ENCODE peak calls at places on chromosome 22, in five cellular contexts. R is tibial nerve, O is fibroblast of the aortic adventitia, K is pancreas, X is heart right ventricle. C is an unnamed sample.

GRCh38 chr22:44920183-44920582 is 89.6 kb downstream of the PHF21B start:
- DNase-seq in R (no peak), O (no peak), X (no peak), K (no peak), C (no peak)

GRCh38 chr22:40684728-40685127 is 5.4 kb downstream of the MCHR1 start:
- DNase-seq in X (no peak), O (no peak), K (no peak), R (no peak), C (no peak)

GRCh38 chr22:46150615-46151423 is 493 bp downstream of the PPARA start:
- DNase-seq in O (no peak), K (no peak), R (no peak), X (no peak), C (no peak)

GRCh38 chr22:22171357-22172218 is 73.0 kb upstream of the VPREB1 start:
- DNase-seq in R (no peak), O (no peak), K (no peak), X (no peak), C (peak; percentile 18)

GRCh38 chr22:20868225-20868944 is 9.6 kb downstream of the SNAP29 start:
- DNase-seq in X (no peak), K (no peak), O (no peak), R (no peak), C (no peak)

GRCh38 chr22:47806894-47807293 is 1044.4 kb downstream of the TBC1D22A start:
- DNase-seq in K (no peak), R (no peak), X (no peak), O (no peak), C (no peak)

GRCh38 chr22:34414467-34415440 is 494.5 kb upstream of the LARGE1 start:
- DNase-seq in K (peak; percentile 33), R (no peak), X (peak; percentile 12), O (no peak), C (peak; percentile 14)

GRCh38 chr22:33854724-33855123 is 65.6 kb downstream of the LARGE1 start:
- DNase-seq in K (no peak), R (no peak), X (no peak), O (no peak), C (no peak)

GRCh38 chr22:44532466-44533025 is 34.5 kb upstream of the RTL6 start:
- DNase-seq in K (no peak), O (no peak), X (no peak), R (no peak), C (no peak)

GRCh38 chr22:44589831-44590230 is 91.8 kb upstream of the RTL6 start:
- DNase-seq in O (no peak), R (no peak), K (no peak), X (no peak), C (no peak)

GRCh38 chr22:47354668-47355387 is 592.4 kb downstream of the TBC1D22A start:
- DNase-seq in R (no peak), X (no peak), O (no peak), K (no peak), C (no peak)

GRCh38 chr22:47043835-47044721 is 281.6 kb downstream of the TBC1D22A start:
- DNase-seq in K (peak; percentile 89), R (no peak), O (no peak), X (no peak), C (peak; percentile 17)

GRCh38 chr22:45743687-45744086 is 72.1 kb downstream of the ATXN10 start:
- DNase-seq in X (peak; percentile 12), R (no peak), O (peak; percentile 45), K (no peak), C (no peak)

GRCh38 chr22:41968601-41969000 is 642 bp upstream of the SEPTIN3 start:
- DNase-seq in R (no peak), X (no peak), O (peak; percentile 12), K (no peak), C (no peak)

GRCh38 chr22:44928064-44928463 is 81.7 kb downstream of the PHF21B start:
- DNase-seq in R (no peak), O (no peak), K (no peak), X (no peak), C (no peak)

GRCh38 chr22:37660709-37661045 is 2.2 kb downstream of the PDXP start:
- DNase-seq in O (no peak), R (no peak), X (no peak), K (no peak), C (no peak)
- H3K4me3 ChIP-seq in O (peak overlapping the region; percentile 25), R (no peak overlapping the region), X (no peak overlapping the region), K (no peak overlapping the region), C (no peak overlapping the region)

GRCh38 chr22:19434829-19435580 is 2.7 kb downstream of the MRPL40 start:
- DNase-seq in X (no peak), R (no peak), O (no peak), K (no peak), C (no peak)

GRCh38 chr22:19432092-19432844 is at the start of gene MRPL40:
- DNase-seq in K (peak; percentile 95), O (peak; percentile 93), X (peak; percentile 95), R (peak; percentile 83), C (peak; percentile 97)

GRCh38 chr22:19429950-19430889 is 1.3 kb downstream of the HIRA start:
- DNase-seq in K (peak; percentile 36), X (peak; percentile 28), R (no peak), O (peak; percentile 74), C (peak; percentile 84)

GRCh38 chr22:19431641-19432091 is at the start of gene HIRA:
- DNase-seq in O (peak; percentile 72), X (peak; percentile 75), R (peak; percentile 53), K (peak; percentile 86), C (peak; percentile 83)

GRCh38 chr22:19430890-19431541 is 517 bp downstream of the HIRA start:
- DNase-seq in K (peak; percentile 64), O (peak; percentile 36), R (no peak), X (no peak), C (peak; percentile 41)
- TF ChIP-seq CTCF in K (no peak), O (peak; percentile 37), R (no peak), X (no peak), C (peak; percentile 41)

GRCh38 chr22:23752090-23752691 is 1.3 kb upstream of the ZNF70 start:
- DNase-seq in O (no peak), R (no peak), K (peak; percentile 47), X (no peak), C (no peak)
- H3K4me3 ChIP-seq in O (no peak overlapping the region), R (peak overlapping the region; percentile 77), K (no peak overlapping the region), X (no peak overlapping the region), C (no peak overlapping the region)

GRCh38 chr22:43483266-43483665 is 71.5 kb downstream of the MPPED1 start:
- DNase-seq in O (no peak), R (no peak), X (no peak), K (no peak), C (no peak)

GRCh38 chr22:43482310-43482625 is 70.5 kb downstream of the MPPED1 start:
- DNase-seq in R (no peak), X (no peak), O (no peak), K (no peak), C (no peak)

GRCh38 chr22:43483669-43484068 is 71.9 kb downstream of the MPPED1 start:
- DNase-seq in K (no peak), R (no peak), X (no peak), O (no peak), C (no peak)

GRCh38 chr22:43479962-43480361 is 68.1 kb downstream of the MPPED1 start:
- DNase-seq in R (no peak), K (no peak), O (no peak), X (no peak), C (no peak)

GRCh38 chr22:43481528-43482309 is 69.9 kb downstream of the MPPED1 start:
- DNase-seq in O (no peak), R (no peak), K (no peak), X (no peak), C (no peak)
- TF ChIP-seq CTCF in O (no peak), R (no peak), K (no peak), X (peak; percentile 17), C (no peak)

GRCh38 chr22:31295831-31296230 is 3.5 kb upstream of the PIK3IP1 start:
- DNase-seq in K (no peak), X (no peak), O (peak; percentile 57), R (no peak), C (peak; percentile 58)
- H3K4me3 ChIP-seq in K (no peak overlapping the region), X (no peak overlapping the region), O (no peak overlapping the region), R (no peak overlapping the region), C (no peak overlapping the region)

DNA sequence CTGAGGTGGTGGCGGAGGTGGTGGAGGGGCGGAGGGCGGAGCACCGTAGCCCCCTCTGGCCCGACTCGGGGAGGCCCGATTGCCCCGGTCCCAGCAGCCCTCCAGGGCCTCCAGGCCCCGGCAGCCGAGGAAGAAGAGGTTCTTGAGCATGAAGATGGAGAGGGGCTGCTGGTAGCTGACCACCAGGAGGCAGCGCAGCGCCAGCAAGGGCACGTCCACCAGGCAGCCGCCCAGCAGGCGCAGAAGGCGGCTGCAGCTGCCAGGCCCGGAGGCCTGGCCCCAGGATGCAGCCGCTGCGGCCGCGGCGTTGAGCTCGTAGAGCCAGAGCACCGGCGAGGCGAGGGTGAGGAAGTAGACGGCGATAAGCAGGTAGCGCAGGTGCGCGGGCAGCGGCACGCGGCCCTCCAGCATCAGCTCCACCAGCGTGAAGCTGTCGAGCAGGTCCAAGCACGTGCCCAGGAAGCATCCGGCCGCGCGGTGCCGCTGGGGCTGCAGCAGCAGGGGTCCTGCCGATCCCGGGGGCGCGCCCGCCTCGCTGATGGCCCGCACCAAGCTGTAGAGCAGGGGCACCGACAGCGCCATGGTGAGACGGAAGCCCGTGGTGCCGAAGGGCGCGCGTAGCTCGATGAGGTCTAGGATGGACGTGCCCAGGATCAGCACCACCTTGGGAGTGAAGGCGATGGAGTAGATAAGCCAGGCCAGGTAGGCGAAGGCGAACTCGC is 1.5 kb downstream of the TMEM121B start:
- DNase-seq in K (peak; percentile 49), R (no peak), X (no peak), O (no peak), C (peak; percentile 16)
- TF ChIP-seq CTCF in K (no peak), R (no peak), X (peak; percentile 53), O (peak; percentile 25), C (peak; percentile 40)

GRCh38 chr22:35611891-35612576 is 5.1 kb downstream of the MB start:
- DNase-seq in K (no peak), X (no peak), O (no peak), R (no peak), C (no peak)
- H3K4me3 ChIP-seq in K (no peak overlapping the region), X (peak overlapping the region; percentile 50), O (no peak overlapping the region), R (no peak overlapping the region), C (no peak overlapping the region)

GRCh38 chr22:36741204-36741793 is 34.6 kb downstream of the IFT27 start:
- DNase-seq in X (no peak), K (no peak), O (peak; percentile 10), R (no peak), C (peak; percentile 13)
- TF ChIP-seq CTCF in X (no peak), K (no peak), O (no peak), R (no peak), C (no peak)